ENCODE peak calls at places on chromosomes 1 and 21, in four cellular contexts. One of them, this sample, is unnamed.

GRCh38 chr1:109887271-109887670 is 23.4 kb upstream of the CSF1 start:
- ATAC-seq in foreskin keratinocyte: no peak
- ATAC-seq in right lobe of liver: no peak
- ATAC-seq in heart left ventricle: no peak
- ATAC-seq in this sample: no peak

GRCh38 chr1:212677136-212677535 is 22.5 kb downstream of the BATF3 start:
- ATAC-seq in foreskin keratinocyte: no peak
- ATAC-seq in right lobe of liver: no peak
- ATAC-seq in heart left ventricle: no peak
- ATAC-seq in this sample: no peak

GRCh38 chr1:215607412-215607811 is 40.3 kb downstream of the KCTD3 start:
- ATAC-seq in foreskin keratinocyte: no peak
- ATAC-seq in right lobe of liver: peak; percentile 67
- ATAC-seq in heart left ventricle: no peak
- ATAC-seq in this sample: no peak

GRCh38 chr21:35586305-35586704 is 474.0 kb downstream of the SETD4 start:
- ATAC-seq in foreskin keratinocyte: no peak
- ATAC-seq in right lobe of liver: peak; percentile 83
- ATAC-seq in heart left ventricle: no peak
- ATAC-seq in this sample: no peak

GRCh38 chr1:197725044-197725443 is 50.2 kb downstream of the DENND1B start:
- ATAC-seq in foreskin keratinocyte: no peak
- ATAC-seq in right lobe of liver: no peak
- ATAC-seq in heart left ventricle: no peak
- ATAC-seq in this sample: no peak

GRCh38 chr1:38125837-38126520 is 79.4 kb upstream of the POU3F1 start:
- ATAC-seq in foreskin keratinocyte: peak; percentile 80
- ATAC-seq in right lobe of liver: no peak
- ATAC-seq in heart left ventricle: no peak
- ATAC-seq in this sample: peak; percentile 83

GRCh38 chr1:33326690-33327300 is 5.9 kb upstream of the A3GALT2 start:
- ATAC-seq in foreskin keratinocyte: no peak
- ATAC-seq in right lobe of liver: peak; percentile 3
- ATAC-seq in heart left ventricle: no peak
- ATAC-seq in this sample: no peak

GRCh38 chr1:169765580-169766331 is 29.0 kb downstream of the METTL18 start:
- ATAC-seq in foreskin keratinocyte: no peak
- ATAC-seq in right lobe of liver: peak; percentile 94
- ATAC-seq in heart left ventricle: no peak
- ATAC-seq in this sample: no peak

GRCh38 chr1:192554904-192555303 is 20.7 kb upstream of the RGS1 start:
- ATAC-seq in foreskin keratinocyte: no peak
- ATAC-seq in right lobe of liver: no peak
- ATAC-seq in heart left ventricle: no peak
- ATAC-seq in this sample: no peak